ENCODE peak calls at places on chromosomes 1 and 21, in nine cellular contexts. G is NT2/D1, T is neural progenitor cell, X is astrocyte of the spinal cord, B is colonic mucosa, D is heart left ventricle, O is BJ, V is heart right ventricle, M is A549. J is an unnamed sample.

GRCh38 chr1:186974774-186975181 is 146.0 kb downstream of the PLA2G4A start:
- DNase-seq in B (no peak), V (no peak), M (peak), O (peak), X (peak), G (no peak), T (no peak), D (no peak), J (peak)

GRCh38 chr1:228727682-228728171 is 7.6 kb upstream of the RHOU start:
- DNase-seq in T (no peak), M (no peak), V (no peak), D (no peak), X (no peak), G (no peak), B (no peak), O (no peak), J (no peak)

GRCh38 chr1:119738100-119738720 is 26.5 kb downstream of the PHGDH start:
- DNase-seq in V (no peak), X (no peak), O (no peak), M (no peak), B (no peak), D (no peak), G (no peak), T (no peak), J (no peak)

GRCh38 chr1:116909511-116910378 is at the start of gene PTGFRN:
- DNase-seq in M (peak), D (peak), V (peak), G (peak), X (peak), O (no peak), T (peak), B (peak), J (peak)

GRCh38 chr1:26360051-26360806 is 6.3 kb upstream of the CRYBG2 start:
- DNase-seq in X (no peak), O (no peak), B (no peak), D (no peak), V (no peak), M (no peak), T (peak), G (no peak), J (no peak)

GRCh38 chr21:36839123-36839522 is 127.3 kb downstream of the HLCS start:
- DNase-seq in V (no peak), M (no peak), T (no peak), O (no peak), X (peak), D (no peak), B (no peak), G (no peak), J (peak)

GRCh38 chr1:169484683-169485426 is 889 bp downstream of the SLC19A2 start:
- DNase-seq in G (peak), X (peak), O (no peak), T (peak), D (peak), V (peak), M (peak), B (peak), J (peak)

GRCh38 chr1:145845144-145845513 is 301 bp upstream of the NUDT17 start:
- DNase-seq in D (no peak), O (no peak), G (peak), V (no peak), T (no peak), B (no peak), M (no peak), X (no peak), J (no peak)

GRCh38 chr1:147111381-147112130 is 60.7 kb downstream of the PRKAB2 start:
- DNase-seq in T (no peak), O (no peak), G (no peak), V (no peak), M (no peak), X (no peak), D (no peak), B (no peak), J (no peak)

GRCh38 chr1:17892225-17892624 is 137.1 kb downstream of the ACTL8 start:
- DNase-seq in B (no peak), M (no peak), V (peak), O (no peak), G (no peak), T (no peak), X (no peak), D (peak), J (no peak)

GRCh38 chr1:78526496-78526895 is 35.7 kb downstream of the PTGFR start:
- DNase-seq in G (no peak), D (no peak), X (no peak), O (no peak), B (no peak), M (no peak), T (no peak), V (no peak), J (no peak)

GRCh38 chr1:29688477-29689365 is 452.4 kb downstream of the PTPRU start:
- DNase-seq in T (no peak), D (no peak), X (peak), M (no peak), B (no peak), V (no peak), O (peak), G (no peak), J (peak)

GRCh38 chr1:159441360-159441759 is 1.8 kb downstream of the OR10J1 start:
- DNase-seq in V (no peak), T (no peak), O (no peak), B (no peak), G (no peak), D (no peak), M (no peak), X (no peak), J (no peak)

GRCh38 chr1:32695098-32695904 is 7.3 kb downstream of the SYNC start:
- DNase-seq in T (no peak), B (peak), V (peak), G (no peak), M (no peak), O (no peak), D (peak), X (peak), J (peak)

GRCh38 chr1:48016526-48016925 is 19.3 kb upstream of the TRABD2B start:
- DNase-seq in G (no peak), D (no peak), X (no peak), B (peak), M (no peak), T (no peak), O (no peak), V (no peak), J (no peak)

GRCh38 chr1:211699059-211699458 is 23.6 kb upstream of the NEK2 start:
- DNase-seq in B (no peak), V (no peak), M (no peak), X (no peak), D (no peak), O (no peak), G (no peak), T (peak), J (no peak)

GRCh38 chr1:168316142-168316541 is 35.5 kb downstream of the TBX19 start:
- DNase-seq in D (no peak), X (no peak), V (no peak), B (no peak), M (no peak), T (no peak), O (no peak), G (no peak), J (no peak)

GRCh38 chr1:26336477-26337205 is 17.3 kb downstream of the CRYBG2 start:
- DNase-seq in M (peak), O (no peak), G (peak), X (no peak), B (peak), D (peak), T (peak), V (peak), J (no peak)

GRCh38 chr1:8312235-8313218 is 5.4 kb upstream of the SLC45A1 start:
- DNase-seq in O (no peak), G (no peak), T (no peak), V (no peak), M (no peak), B (no peak), D (peak), X (no peak), J (no peak)

GRCh38 chr1:199794105-199794863 is 233.2 kb upstream of the NR5A2 start:
- DNase-seq in V (no peak), G (no peak), B (no peak), M (no peak), D (no peak), T (no peak), X (no peak), O (no peak), J (no peak)

GRCh38 chr1:242430956-242431355 is 93.5 kb downstream of the PLD5 start:
- DNase-seq in G (no peak), O (no peak), D (no peak), B (no peak), T (no peak), M (no peak), V (no peak), X (no peak), J (no peak)

GRCh38 chr1:242425232-242425631 is 99.3 kb downstream of the PLD5 start:
- DNase-seq in G (no peak), B (no peak), O (no peak), V (no peak), X (no peak), M (peak), T (no peak), D (no peak), J (no peak)

GRCh38 chr1:242426271-242426905 is 98.1 kb downstream of the PLD5 start:
- DNase-seq in V (no peak), D (no peak), O (no peak), G (no peak), M (no peak), B (no peak), T (no peak), X (no peak), J (no peak)

GRCh38 chr1:242428403-242429190 is 95.9 kb downstream of the PLD5 start:
- DNase-seq in X (no peak), V (no peak), B (no peak), O (no peak), D (no peak), T (no peak), G (no peak), M (no peak), J (no peak)

DNA sequence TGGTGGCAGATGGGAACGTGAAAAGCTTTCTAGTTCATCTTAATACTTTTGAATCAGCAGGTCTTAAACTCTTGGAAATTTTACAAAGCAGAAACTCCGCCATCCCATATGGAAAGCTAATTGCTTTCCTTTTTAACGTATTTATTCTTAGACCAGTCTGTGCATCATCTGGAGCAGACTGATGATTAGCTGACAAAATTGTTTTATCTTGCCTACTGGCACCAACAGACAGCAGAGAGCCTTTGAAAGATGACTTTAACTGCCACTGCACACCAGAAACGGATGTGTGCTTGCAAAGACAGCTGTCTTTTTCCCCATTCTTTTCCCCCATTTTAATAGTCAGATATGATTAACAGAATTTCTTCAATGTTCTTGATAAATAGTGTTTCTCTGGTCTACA is 97.0 kb downstream of the PLD5 start:
- DNase-seq in X (no peak), G (no peak), M (no peak), D (no peak), V (no peak), O (no peak), T (no peak), B (no peak), J (no peak)
- H3K4me3 ChIP-seq in X (no peak), G (no peak), M (no peak), D (no peak), V (no peak), O (no peak), T (no peak), B (no peak), J (no peak)

DNA sequence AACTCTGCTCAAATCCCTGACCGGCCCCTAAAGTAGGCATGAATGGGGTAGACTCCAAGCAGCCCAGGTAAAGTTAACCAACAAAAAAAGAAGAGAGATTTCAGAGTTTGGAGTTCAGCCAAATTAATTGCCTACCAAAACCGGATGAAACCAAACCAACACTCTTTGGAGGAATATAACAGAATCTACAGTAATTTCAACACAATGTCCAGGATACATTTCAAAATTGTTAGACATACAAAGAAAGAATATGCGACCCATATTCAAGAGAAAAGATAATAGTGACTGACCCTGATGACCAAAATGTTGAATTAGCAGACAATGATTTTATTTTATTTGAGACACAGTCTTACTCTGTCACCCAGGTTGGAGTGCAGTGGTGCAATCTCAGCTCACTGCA is 12.6 kb downstream of the IL22RA1 start:
- DNase-seq in D (no peak), V (no peak), B (no peak), M (no peak), O (no peak), T (no peak), X (no peak), G (no peak), J (no peak)
- H3K4me3 ChIP-seq in D (no peak), V (no peak), B (no peak), M (no peak), O (no peak), T (no peak), X (no peak), G (no peak), J (no peak)

DNA sequence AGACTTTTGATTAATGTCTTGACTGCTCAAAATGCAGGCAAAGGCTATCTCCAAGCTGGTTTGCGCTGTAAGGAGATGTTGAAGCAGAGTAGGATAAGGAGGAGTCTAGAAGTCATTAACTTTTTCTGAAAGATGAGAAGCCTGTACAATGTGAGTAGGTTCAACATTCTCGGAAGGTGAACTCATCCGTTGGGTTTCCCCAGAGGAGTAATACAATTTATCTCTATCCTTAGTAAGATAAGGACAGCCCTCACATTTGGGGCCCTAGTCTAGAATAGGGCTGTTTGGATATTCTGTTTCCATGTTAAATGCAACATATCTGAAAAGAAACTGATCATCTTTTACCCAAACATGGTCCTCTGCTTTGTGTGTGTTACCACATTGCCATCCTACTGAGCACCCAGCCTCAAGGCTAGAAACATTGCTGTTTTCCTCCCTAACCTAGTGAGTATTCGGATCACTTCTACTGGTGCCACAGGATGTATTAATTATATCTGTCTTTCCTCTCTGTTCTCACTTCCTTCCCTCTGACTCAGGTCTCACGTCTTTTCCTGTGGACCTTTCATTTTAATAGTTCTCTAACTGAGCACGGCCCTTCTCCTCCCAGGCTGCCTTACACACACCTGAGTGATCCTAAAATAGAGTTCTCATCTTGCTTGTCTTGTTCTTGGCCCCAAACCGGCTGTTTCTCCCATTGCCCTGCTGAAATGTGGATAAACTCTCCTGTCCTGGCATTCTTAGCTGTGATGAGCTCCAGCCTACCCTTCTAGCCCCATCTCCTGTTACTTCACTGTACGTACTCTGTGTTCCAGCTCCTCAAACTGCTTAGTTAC is 91.6 kb downstream of the CDC14A start:
- DNase-seq in X (peak), M (no peak), O (no peak), V (no peak), B (no peak), G (no peak), T (no peak), D (no peak), J (peak)
- H3K4me3 ChIP-seq in X (no peak), M (no peak), O (no peak), V (no peak), B (no peak), G (no peak), T (no peak), D (no peak), J (no peak)

GRCh38 chr1:31522556-31522845 is 53.8 kb upstream of the TINAGL1 start:
- DNase-seq in M (no peak), G (no peak), O (no peak), D (no peak), X (no peak), T (no peak), B (no peak), V (no peak), J (no peak)
- H3K4me3 ChIP-seq in M (no peak), G (no peak), O (no peak), D (no peak), X (no peak), T (no peak), B (no peak), V (no peak), J (no peak)

GRCh38 chr1:220044683-220045355 is 1.5 kb downstream of the EPRS1 start:
- DNase-seq in M (no peak), D (no peak), G (no peak), V (no peak), X (peak), B (no peak), T (no peak), O (no peak), J (no peak)
- H3K4me3 ChIP-seq in M (peak), D (no peak), G (peak), V (no peak), X (peak), B (no peak), T (peak), O (peak), J (peak)

GRCh38 chr1:226735576-226735975 is 3.5 kb downstream of the ITPKB start:
- DNase-seq in G (no peak), B (no peak), D (no peak), X (no peak), M (no peak), O (no peak), V (no peak), T (no peak), J (no peak)
- H3K4me3 ChIP-seq in G (no peak), B (peak), D (peak), X (no peak), M (no peak), O (no peak), V (peak), T (no peak), J (no peak)

DNA sequence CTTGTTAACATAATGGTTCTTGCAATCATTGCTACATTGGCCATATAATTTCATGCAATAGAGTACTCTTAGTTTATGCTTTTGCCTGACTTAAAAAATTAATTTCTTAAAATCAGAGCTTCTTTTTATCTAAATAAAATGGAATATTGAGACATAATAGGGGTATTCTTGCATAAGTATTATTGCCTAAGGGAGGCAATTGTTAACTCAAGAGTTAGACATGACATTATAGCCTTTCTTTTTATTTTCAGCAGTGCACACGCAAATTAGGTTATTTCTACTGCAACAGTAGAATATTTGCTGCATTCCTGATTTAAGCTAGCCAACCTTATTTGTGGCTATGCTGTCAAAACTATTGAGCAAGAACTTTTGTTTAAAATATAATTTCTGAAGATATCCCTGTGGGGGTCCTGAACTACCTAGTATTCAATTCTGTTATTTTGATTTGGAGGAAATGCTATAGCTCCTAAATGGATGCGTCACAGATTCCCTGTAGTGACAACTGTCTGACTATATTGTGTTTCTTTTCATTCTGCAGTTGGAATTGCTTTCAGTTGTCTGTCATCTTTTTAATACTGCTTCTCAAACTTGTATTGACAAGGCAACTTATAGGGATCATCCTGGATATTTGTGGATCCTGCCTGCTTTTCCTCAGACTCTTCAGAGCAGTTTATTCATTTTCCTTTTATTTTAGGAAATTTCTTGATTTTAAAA is 211.0 kb downstream of the PATJ start:
- DNase-seq in V (no peak), M (no peak), T (no peak), X (peak), B (no peak), O (no peak), D (no peak), G (no peak), J (no peak)
- H3K4me3 ChIP-seq in V (peak), M (no peak), T (no peak), X (no peak), B (no peak), O (no peak), D (peak), G (no peak), J (no peak)

GRCh38 chr1:223332997-223333396 is 31.0 kb downstream of the SUSD4 start:
- DNase-seq in T (no peak), G (no peak), O (no peak), V (no peak), M (no peak), X (no peak), B (no peak), D (no peak), J (no peak)
- H3K4me3 ChIP-seq in T (no peak), G (no peak), O (no peak), V (no peak), M (no peak), X (no peak), B (no peak), D (no peak), J (no peak)

DNA sequence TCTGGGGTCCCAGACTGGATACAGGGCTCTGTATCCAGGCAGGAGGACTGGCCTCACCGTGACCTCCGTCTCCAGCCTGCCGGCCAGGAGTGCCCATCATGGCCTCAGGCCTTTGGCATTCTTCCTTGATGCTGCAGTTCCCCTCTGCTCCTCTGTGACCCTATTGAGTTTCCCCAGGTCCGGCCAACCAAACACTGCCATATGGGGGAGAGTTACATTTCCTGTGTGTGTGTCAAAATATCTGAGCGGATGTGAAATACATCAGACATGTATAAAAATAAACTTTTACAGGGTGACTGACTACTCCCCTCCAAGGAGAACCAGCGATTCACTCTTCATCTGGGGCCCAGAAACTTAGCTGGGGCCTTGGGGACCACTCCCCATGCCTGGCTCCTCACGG is 10.2 kb upstream of the UBL4B start:
- DNase-seq in G (no peak), T (no peak), O (no peak), D (no peak), M (no peak), B (no peak), X (no peak), V (no peak), J (peak)
- H3K4me3 ChIP-seq in G (no peak), T (no peak), O (no peak), D (no peak), M (no peak), B (no peak), X (no peak), V (no peak), J (no peak)